ENCODE peak calls at places on chromosomes 3 and 15, in eight cellular contexts. K is mesenchymal stem cell; Z is naive thymus-derived CD8-positive, alpha-beta T cell; N is NCI-H524; P is caudate nucleus; F is brain microvascular endothelial cell; V is stimulated activated CD8-positive, alpha-beta memory T cell treated with anti-CD3 and anti-CD28 coated beads, Interleukin-15, amount 100 ng/mL, for 24 hours; I is T-helper 9 cell. B is an unnamed sample.
A peak's percentile ranks its signal among the peaks of the same experiment; 100 is the strongest.

GRCh38 chr3:177807150-177807875 is 610.0 kb upstream of the TBL1XR1 start:
- DNase-seq in I (no peak), V (no peak), P (no peak), F (no peak), Z (no peak), N (no peak), K (no peak), B (no peak)

GRCh38 chr15:72058590-72058989 is 59.4 kb downstream of the MYO9A start:
- DNase-seq in I (no peak), F (no peak), K (no peak), Z (no peak), V (no peak), P (no peak), N (no peak), B (no peak)

GRCh38 chr15:49712846-49713450 is 92.1 kb downstream of the DTWD1 start:
- DNase-seq in N (peak; percentile 24), P (no peak), K (no peak), I (no peak), F (no peak), Z (no peak), V (no peak), B (no peak)

GRCh38 chr15:62324382-62324781 is 159.3 kb upstream of the C2CD4B start:
- DNase-seq in N (no peak), Z (no peak), P (no peak), K (no peak), V (no peak), F (no peak), I (no peak), B (no peak)

GRCh38 chr15:40928351-40928974 is 677 bp upstream of the DLL4 start:
- DNase-seq in N (peak; percentile 74), K (no peak), P (no peak), V (no peak), Z (no peak), I (no peak), F (no peak), B (no peak)

GRCh38 chr3:138289701-138290100 is 40.0 kb downstream of the NME9 start:
- DNase-seq in Z (no peak), N (no peak), P (no peak), K (no peak), I (no peak), F (no peak), V (no peak), B (no peak)

GRCh38 chr3:193605876-193606275 is 12.9 kb downstream of the OPA1 start:
- DNase-seq in F (peak; percentile 69), N (peak; percentile 69), I (peak; percentile 41), P (no peak), K (peak; percentile 77), Z (peak; percentile 14), V (no peak), B (peak; percentile 27)

GRCh38 chr15:90685688-90686434 is 31.3 kb upstream of the BLM start:
- DNase-seq in K (no peak), F (no peak), P (no peak), N (no peak), Z (no peak), I (no peak), V (no peak), B (no peak)

GRCh38 chr15:23566070-23567050 is 886 bp downstream of the MKRN3 start:
- DNase-seq in F (no peak), P (peak; percentile 57), I (no peak), Z (peak; percentile 39), V (no peak), K (no peak), N (peak; percentile 93), B (peak; percentile 0)

GRCh38 chr3:42705962-42706585 is 3.5 kb upstream of the HHATL start:
- DNase-seq in V (no peak), P (no peak), N (no peak), Z (no peak), K (no peak), I (no peak), F (no peak), B (no peak)

GRCh38 chr15:79680721-79681120 is 216.1 kb downstream of the MTHFS start:
- DNase-seq in V (no peak), F (peak; percentile 80), K (peak; percentile 62), Z (no peak), N (no peak), I (no peak), P (no peak), B (no peak)

GRCh38 chr3:20197775-20198174 is 11.8 kb upstream of the SGO1 start:
- DNase-seq in P (no peak), I (no peak), Z (no peak), F (no peak), V (no peak), K (no peak), N (no peak), B (no peak)

GRCh38 chr3:141981084-141981483 is 104.6 kb downstream of the ATP1B3 start:
- DNase-seq in F (no peak), V (no peak), K (no peak), N (no peak), I (no peak), P (no peak), Z (no peak), B (no peak)

GRCh38 chr3:150370129-150370602 is 37.9 kb upstream of the TSC22D2 start:
- DNase-seq in K (peak; percentile 97), P (no peak), Z (no peak), F (peak; percentile 97), I (no peak), N (no peak), V (no peak), B (no peak)

GRCh38 chr15:69082556-69082955 is 68.1 kb downstream of the NOX5 start:
- DNase-seq in Z (no peak), F (peak; percentile 31), P (no peak), K (no peak), I (no peak), N (no peak), V (no peak), B (no peak)

GRCh38 chr3:173398111-173398479 is 551 bp downstream of the NLGN1 start:
- DNase-seq in I (no peak), P (no peak), F (no peak), V (no peak), N (no peak), Z (no peak), K (no peak), B (no peak)

GRCh38 chr15:80996247-80996646 is 4.5 kb upstream of the TLNRD1 start:
- DNase-seq in K (no peak), Z (no peak), F (no peak), P (no peak), N (peak; percentile 32), V (no peak), I (no peak), B (no peak)

GRCh38 chr3:108455212-108455705 is 55.1 kb downstream of the MYH15 start:
- DNase-seq in V (no peak), N (no peak), Z (no peak), F (no peak), P (no peak), K (no peak), I (no peak), B (no peak)

GRCh38 chr3:186909078-186909853 is 21.1 kb upstream of the ST6GAL1 start:
- DNase-seq in K (no peak), P (no peak), Z (peak; percentile 25), F (no peak), V (no peak), I (peak; percentile 63), N (no peak), B (peak; percentile 84)

GRCh38 chr3:66477846-66478245 is 23.0 kb downstream of the LRIG1 start:
- DNase-seq in K (no peak), N (no peak), P (no peak), I (no peak), F (no peak), Z (no peak), V (no peak), B (no peak)

GRCh38 chr15:67127925-67128324 is 62.5 kb downstream of the SMAD3 start:
- DNase-seq in P (no peak), V (no peak), Z (no peak), K (peak; percentile 98), I (no peak), F (peak; percentile 97), N (no peak), B (no peak)

GRCh38 chr15:69723404-69724097 is 270.9 kb downstream of the RPLP1 start:
- DNase-seq in K (no peak), F (no peak), N (peak; percentile 83), V (no peak), P (no peak), Z (no peak), I (no peak), B (no peak)

GRCh38 chr3:20589275-20589674 is 403.3 kb upstream of the SGO1 start:
- DNase-seq in K (no peak), F (no peak), Z (no peak), P (no peak), V (no peak), I (no peak), N (no peak), B (no peak)

GRCh38 chr3:123584284-123584987 is 417 bp downstream of the HACD2 start:
- DNase-seq in F (no peak), I (peak; percentile 40), N (peak; percentile 60), K (peak; percentile 32), Z (peak; percentile 47), P (peak; percentile 77), V (no peak), B (peak; percentile 63)

GRCh38 chr3:125214738-125215137 is 2.2 kb upstream of the SLC12A8 start:
- DNase-seq in Z (no peak), F (no peak), I (no peak), V (no peak), K (no peak), P (no peak), N (no peak), B (no peak)

GRCh38 chr3:159669024-159669476 is 319.6 kb upstream of the IL12A start:
- DNase-seq in V (no peak), N (no peak), P (no peak), Z (no peak), I (no peak), K (peak; percentile 82), F (peak; percentile 14), B (no peak)

GRCh38 chr15:68372291-68372811 is 59.6 kb downstream of the ITGA11 start:
- DNase-seq in V (no peak), N (peak; percentile 28), F (peak; percentile 63), I (no peak), K (no peak), Z (no peak), P (no peak), B (no peak)

GRCh38 chr3:45010718-45011355 is 15.3 kb upstream of the CLEC3B start:
- DNase-seq in I (no peak), P (no peak), V (no peak), N (no peak), Z (no peak), K (peak; percentile 59), F (no peak), B (no peak)

GRCh38 chr15:55319537-55320325 is 709 bp downstream of the PIGB start:
- DNase-seq in K (peak; percentile 24), Z (no peak), I (no peak), V (no peak), F (no peak), P (no peak), N (no peak), B (no peak)

GRCh38 chr3:24185738-24186384 is 240.8 kb downstream of the NR1D2 start:
- DNase-seq in N (peak; percentile 89), K (peak; percentile 69), I (no peak), Z (no peak), P (peak; percentile 14), F (peak; percentile 43), V (no peak), B (peak; percentile 18)

GRCh38 chr15:57500979-57501576 is 90.6 kb upstream of the MYZAP start:
- DNase-seq in V (no peak), P (no peak), K (no peak), N (no peak), F (peak; percentile 62), I (no peak), Z (no peak), B (no peak)

GRCh38 chr15:34855397-34855796 is 60.0 kb upstream of the ACTC1 start:
- DNase-seq in P (no peak), V (no peak), K (peak; percentile 67), Z (no peak), I (no peak), N (no peak), F (no peak), B (no peak)

GRCh38 chr15:70050970-70051369 is 46.7 kb downstream of the TLE3 start:
- DNase-seq in P (no peak), Z (no peak), N (no peak), K (no peak), F (no peak), V (no peak), I (no peak), B (no peak)

GRCh38 chr15:97235285-97235985 is 725.1 kb upstream of the ARRDC4 start:
- DNase-seq in V (no peak), K (peak; percentile 64), Z (peak; percentile 10), N (peak; percentile 70), I (no peak), P (peak; percentile 2), F (peak; percentile 51), B (peak; percentile 2)

B was measured in stimulated activated naive CD4-positive, alpha-beta T cell.